ENCODE peak calls at places on chromosomes 5 and 9, in five cellular contexts. O is HepG2, Q is HEK293T, G is NT2/D1, M is H1. U is an unnamed sample.
A peak's percentile ranks its signal among the peaks of the same experiment; 100 is the strongest.

GRCh38 chr5:40976836-40977235 is 67.5 kb downstream of the C7 start:
- DNase-seq in O (no peak), Q (no peak), G (no peak), M (no peak), U (no peak)

GRCh38 chr5:113217619-113218184 is 217.1 kb downstream of the TSSK1B start:
- DNase-seq in O (no peak), Q (no peak), G (no peak), M (no peak), U (no peak)

GRCh38 chr9:133727277-133727875 is 10.8 kb downstream of the SARDH start:
- DNase-seq in O (no peak), Q (no peak), G (no peak), M (no peak), U (no peak)

GRCh38 chr9:91813261-91813795 is 136.7 kb downstream of the ROR2 start:
- DNase-seq in O (no peak), Q (no peak), G (no peak), M (no peak), U (no peak)

GRCh38 chr5:141513627-141514329 is 24.9 kb downstream of the PCDHGC5 start:
- DNase-seq in O (no peak), Q (no peak), G (no peak), M (peak; percentile 80), U (peak; percentile 75)

GRCh38 chr5:177154003-177154643 is 20.6 kb downstream of the NSD1 start:
- DNase-seq in O (no peak), Q (no peak), G (no peak), M (no peak), U (no peak)

GRCh38 chr5:151492729-151493128 is 45.3 kb downstream of the SLC36A1 start:
- DNase-seq in O (no peak), Q (no peak), G (no peak), M (no peak), U (no peak)

GRCh38 chr5:7208911-7209310 is 187.0 kb upstream of the ADCY2 start:
- DNase-seq in O (no peak), Q (no peak), G (no peak), M (no peak), U (no peak)

GRCh38 chr5:68683632-68684035 is 410.2 kb upstream of the SLC30A5 start:
- DNase-seq in O (no peak), Q (no peak), G (no peak), M (no peak), U (no peak)

GRCh38 chr5:168353216-168353957 is 61.9 kb downstream of the WWC1 start:
- DNase-seq in O (no peak), Q (no peak), G (no peak), M (no peak), U (no peak)

GRCh38 chr9:112925058-112925641 is 34.5 kb upstream of the SLC46A2 start:
- DNase-seq in O (peak; percentile 45), Q (peak; percentile 41), G (peak; percentile 27), M (no peak), U (no peak)

GRCh38 chr5:105587963-105588662 is 2025.5 kb upstream of the NUDT12 start:
- DNase-seq in O (no peak), Q (no peak), G (no peak), M (no peak), U (no peak)

GRCh38 chr5:14410942-14411258 is 170.7 kb upstream of the OTULINL start:
- DNase-seq in O (no peak), Q (no peak), G (no peak), M (no peak), U (no peak)

GRCh38 chr5:115979628-115980041 is 17.4 kb downstream of the LVRN start:
- DNase-seq in O (no peak), Q (no peak), G (no peak), M (no peak), U (no peak)

GRCh38 chr9:135905380-135906282 is 1.7 kb downstream of the CAMSAP1 start:
- DNase-seq in O (no peak), Q (no peak), G (no peak), M (no peak), U (no peak)

GRCh38 chr5:66966439-66966838 is 230.2 kb downstream of the CD180 start:
- DNase-seq in O (no peak), Q (no peak), G (no peak), M (no peak), U (no peak)

GRCh38 chr5:67042586-67043133 is 153.9 kb downstream of the CD180 start:
- DNase-seq in O (no peak), Q (no peak), G (no peak), M (no peak), U (no peak)

GRCh38 chr9:94630833-94631232 is 8.5 kb downstream of the FBP1 start:
- DNase-seq in O (no peak), Q (no peak), G (no peak), M (no peak), U (no peak)

GRCh38 chr5:123425444-123425843 is 2.2 kb upstream of the CEP120 start:
- DNase-seq in O (no peak), Q (no peak), G (no peak), M (no peak), U (no peak)

GRCh38 chr5:132493241-132493640 is 2.7 kb upstream of the IRF1 start:
- DNase-seq in O (no peak), Q (no peak), G (no peak), M (no peak), U (no peak)

GRCh38 chr9:5626727-5627634 is 1.9 kb upstream of the RIC1 start:
- DNase-seq in O (no peak), Q (no peak), G (no peak), M (no peak), U (peak; percentile 94)

GRCh38 chr9:91245432-91246313 is 116.0 kb downstream of the AUH start:
- DNase-seq in O (no peak), Q (no peak), G (no peak), M (no peak), U (no peak)

GRCh38 chr5:148991606-148992005 is 71.3 kb downstream of the SH3TC2 start:
- DNase-seq in O (no peak), Q (no peak), G (no peak), M (no peak), U (no peak)

GRCh38 chr5:132747064-132747692 is at the start of gene CCNI2:
- DNase-seq in O (no peak), Q (peak; percentile 49), G (no peak), M (peak; percentile 78), U (no peak)

GRCh38 chr5:151016700-151017099 is 3.7 kb upstream of the GPX3 start:
- DNase-seq in O (peak; percentile 48), Q (no peak), G (no peak), M (no peak), U (no peak)

GRCh38 chr5:148791334-148791667 is 35.1 kb upstream of the ADRB2 start:
- DNase-seq in O (no peak), Q (no peak), G (no peak), M (no peak), U (peak; percentile 77)

GRCh38 chr5:175469916-175470315 is 8.4 kb upstream of the SFXN1 start:
- DNase-seq in O (no peak), Q (no peak), G (no peak), M (no peak), U (no peak)

GRCh38 chr5:115472601-115473000 is 72.0 kb downstream of the FEM1C start:
- DNase-seq in O (no peak), Q (no peak), G (no peak), M (no peak), U (no peak)

GRCh38 chr5:150987746-150988145 is 32.6 kb upstream of the GPX3 start:
- DNase-seq in O (no peak), Q (no peak), G (no peak), M (no peak), U (no peak)

GRCh38 chr9:37966443-37967271 is 62.7 kb upstream of the SLC25A51 start:
- DNase-seq in O (peak; percentile 52), Q (no peak), G (no peak), M (no peak), U (no peak)

GRCh38 chr5:151093476-151093889 is 12.6 kb upstream of the TNIP1 start:
- DNase-seq in O (no peak), Q (no peak), G (no peak), M (no peak), U (no peak)

GRCh38 chr5:74630387-74631087 is 10.0 kb downstream of the ENC1 start:
- DNase-seq in O (no peak), Q (no peak), G (no peak), M (no peak), U (no peak)

GRCh38 chr5:53671447-53671846 is 111.0 kb downstream of the NDUFS4 start:
- DNase-seq in O (no peak), Q (no peak), G (peak; percentile 55), M (no peak), U (no peak)

DNA sequence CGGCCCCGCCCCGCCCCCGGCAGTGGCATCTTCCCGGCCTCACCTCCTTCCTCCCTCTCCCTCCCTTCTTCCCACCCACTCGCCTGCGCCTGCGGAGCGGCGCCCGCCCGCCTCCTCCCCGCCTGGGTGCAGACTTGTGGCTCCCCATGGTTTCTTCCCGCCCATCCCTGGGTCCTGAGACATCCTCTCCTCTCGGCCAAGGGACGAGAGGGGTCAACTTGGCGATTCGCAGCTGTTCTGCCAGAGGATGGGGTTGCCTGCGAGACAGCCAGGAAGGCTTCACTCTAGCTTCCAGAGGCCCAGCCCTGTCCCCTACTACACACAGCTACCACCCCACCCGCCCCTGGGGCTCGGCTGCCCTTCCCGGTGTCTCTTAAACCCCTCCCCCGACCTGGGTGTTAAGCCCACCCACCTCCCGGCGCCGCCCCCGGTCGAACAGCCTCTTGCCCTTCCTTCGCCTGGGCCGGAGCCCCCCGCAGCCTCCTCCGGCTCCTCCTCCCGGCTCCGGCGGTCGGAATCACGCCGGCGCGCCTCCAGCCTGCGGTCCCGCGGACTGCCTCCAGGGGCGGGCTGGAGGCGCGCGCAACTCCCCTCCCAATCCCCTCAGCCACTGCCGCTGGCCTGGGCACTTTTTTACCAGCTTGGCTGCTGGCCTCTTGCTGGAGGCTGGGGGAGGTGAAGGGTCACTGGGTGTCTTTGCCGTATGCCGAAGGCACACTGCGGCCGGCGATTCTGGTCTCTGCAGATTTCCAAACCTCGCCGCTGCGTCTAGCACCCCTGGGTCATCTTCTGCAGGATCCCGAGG is 1.9 kb downstream of the JADE2 start:
- DNase-seq in O (peak; percentile 66), Q (peak; percentile 80), G (peak; percentile 75), M (peak; percentile 93), U (no peak)
- TF ChIP-seq SUZ12 in O (no peak), Q (no peak), G (no peak), M (no peak), U (no peak)

GRCh38 chr5:90932052-90932699 is 373.6 kb downstream of the ADGRV1 start:
- DNase-seq in O (peak; percentile 48), Q (peak; percentile 52), G (peak; percentile 28), M (no peak), U (peak; percentile 12)
- TF ChIP-seq SUZ12 in O (no peak), Q (no peak), G (no peak), M (no peak), U (no peak)

GRCh38 chr5:11958321-11958720 is 54.1 kb upstream of the CTNND2 start:
- DNase-seq in O (no peak), Q (no peak), G (no peak), M (no peak), U (no peak)

DNA sequence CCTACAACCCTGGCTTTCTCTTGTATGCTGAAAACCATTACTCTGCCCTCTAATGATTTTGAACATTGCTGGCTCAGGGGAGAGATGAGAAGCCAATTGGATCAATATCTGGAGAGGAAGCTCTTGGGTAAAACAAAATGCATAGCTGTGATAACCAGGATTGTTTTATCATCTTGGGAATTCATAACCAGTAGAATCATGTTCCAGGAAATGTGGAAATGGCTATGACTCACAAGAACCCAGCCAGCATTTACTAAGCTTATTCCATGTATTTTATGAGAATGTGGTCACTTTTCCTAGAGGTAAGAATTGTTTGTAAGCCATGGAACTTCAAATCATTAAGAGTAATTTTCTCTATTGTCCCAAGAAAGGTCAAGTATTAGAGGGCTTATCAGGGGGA is 51.1 kb upstream of the CTNND2 start:
- DNase-seq in O (no peak), Q (no peak), G (no peak), M (no peak), U (no peak)
- TF ChIP-seq SUZ12 in O (no peak), Q (no peak), G (no peak), M (no peak), U (no peak)

GRCh38 chr5:38776494-38776893 is 69.3 kb upstream of the OSMR start:
- DNase-seq in O (no peak), Q (no peak), G (no peak), M (no peak), U (no peak)
- TF ChIP-seq SUZ12 in O (no peak), Q (no peak), G (no peak), M (no peak), U (no peak)

U was measured in GM12878.